ENCODE peak calls at places on chromosomes 6 and 20, in six cellular contexts. J is type B pancreatic cell, M is AG08396, D is amygdala, V is D341Med, R is endothelial cell of umbilical vein. P is an unnamed sample.
A peak's percentile ranks its signal among the peaks of the same experiment; 100 is the strongest.

GRCh38 chr6:22906091-22906549 is 336.8 kb downstream of the HDGFL1 start:
- DNase-seq in D (no peak), J (no peak), M (peak; percentile 42), V (peak; percentile 35), R (peak; percentile 56), P (peak; percentile 56)

GRCh38 chr20:31767805-31768204 is 28.7 kb downstream of the TPX2 start:
- DNase-seq in V (no peak), J (no peak), M (no peak), R (no peak), D (no peak), P (no peak)

GRCh38 chr6:161414180-161414579 is 140.3 kb upstream of the AGPAT4 start:
- DNase-seq in D (no peak), R (no peak), M (no peak), J (no peak), V (no peak), P (no peak)

GRCh38 chr20:19975901-19976300 is 41.3 kb upstream of the NAA20 start:
- DNase-seq in M (peak; percentile 29), D (peak; percentile 17), R (no peak), V (no peak), J (no peak), P (peak; percentile 24)

GRCh38 chr20:1210501-1210900 is 7.2 kb downstream of the C20orf202 start:
- DNase-seq in D (no peak), R (no peak), V (no peak), M (no peak), J (no peak), P (no peak)

GRCh38 chr6:14888575-14889000 is 357.3 kb upstream of the JARID2 start:
- DNase-seq in D (no peak), V (no peak), J (no peak), M (no peak), R (no peak), P (no peak)

GRCh38 chr6:4402477-4402976 is 267.2 kb upstream of the ECI2 start:
- DNase-seq in M (peak; percentile 74), D (no peak), R (peak; percentile 36), V (no peak), J (no peak), P (peak; percentile 87)

GRCh38 chr6:97394160-97394748 is 111.2 kb upstream of the MMS22L start:
- DNase-seq in V (peak; percentile 58), D (no peak), J (no peak), R (peak; percentile 75), M (peak; percentile 57), P (peak; percentile 64)

GRCh38 chr6:137265574-137265973 is 46.4 kb upstream of the IFNGR1 start:
- DNase-seq in V (peak; percentile 43), M (no peak), D (no peak), R (no peak), J (no peak), P (no peak)

GRCh38 chr6:91476000-91476399 is 889.1 kb upstream of the MAP3K7 start:
- DNase-seq in J (no peak), R (peak; percentile 74), V (no peak), D (no peak), M (peak; percentile 51), P (peak; percentile 5)

GRCh38 chr6:96304997-96305396 is 216.6 kb upstream of the UFL1 start:
- DNase-seq in R (no peak), J (no peak), V (no peak), M (no peak), D (no peak), P (no peak)

GRCh38 chr20:4795394-4795793 is 73.7 kb downstream of the PRND start:
- DNase-seq in J (no peak), R (peak; percentile 52), V (no peak), M (peak; percentile 78), D (no peak), P (peak; percentile 86)

GRCh38 chr20:25285856-25286798 is 38.2 kb downstream of the PYGB start:
- DNase-seq in M (no peak), J (no peak), R (no peak), V (no peak), D (no peak), P (no peak)

GRCh38 chr6:37210313-37210898 is 40.5 kb downstream of the PIM1 start:
- DNase-seq in M (peak; percentile 77), D (peak; percentile 63), V (peak; percentile 77), R (peak; percentile 82), J (peak; percentile 76), P (peak; percentile 84)

GRCh38 chr6:21357262-21357661 is 236.3 kb upstream of the SOX4 start:
- DNase-seq in V (no peak), D (no peak), J (no peak), R (no peak), M (no peak), P (no peak)

GRCh38 chr6:3838992-3839867 is 9.9 kb upstream of the FAM50B start:
- DNase-seq in M (peak; percentile 26), R (no peak), V (no peak), J (no peak), D (no peak), P (no peak)

GRCh38 chr6:34709386-34709785 is 12.8 kb upstream of the ILRUN start:
- DNase-seq in M (peak; percentile 24), V (no peak), D (peak; percentile 46), R (peak; percentile 73), J (no peak), P (peak; percentile 65)

GRCh38 chr20:54067606-54068174 is 2.7 kb downstream of the BCAS1 start:
- DNase-seq in D (no peak), M (peak; percentile 25), V (no peak), J (peak; percentile 78), R (no peak), P (peak; percentile 59)

GRCh38 chr6:83389606-83390005 is 41.2 kb downstream of the ME1 start:
- DNase-seq in V (no peak), D (no peak), R (no peak), J (no peak), M (no peak), P (no peak)

GRCh38 chr6:55734256-55734655 is 141.1 kb downstream of the BMP5 start:
- DNase-seq in V (no peak), D (no peak), J (no peak), M (no peak), R (no peak), P (no peak)

GRCh38 chr6:50720623-50721022 is 7.3 kb downstream of the TFAP2D start:
- DNase-seq in D (no peak), J (no peak), R (peak; percentile 5), M (no peak), V (no peak), P (peak; percentile 30)

GRCh38 chr6:160790028-160790792 is 88.2 kb downstream of the PLG start:
- DNase-seq in D (no peak), J (no peak), R (no peak), M (no peak), V (no peak), P (no peak)

GRCh38 chr20:15378151-15378550 is 1040.7 kb upstream of the FLRT3 start:
- DNase-seq in V (no peak), M (no peak), J (no peak), R (no peak), D (no peak), P (no peak)

GRCh38 chr6:116008470-116009229 is 52.0 kb downstream of the FRK start:
- DNase-seq in M (peak; percentile 12), V (no peak), J (no peak), D (no peak), R (peak; percentile 89), P (peak; percentile 54)

GRCh38 chr6:129340983-129341382 is 369.0 kb downstream of the ARHGAP18 start:
- DNase-seq in R (peak; percentile 90), M (peak; percentile 57), D (no peak), J (no peak), V (no peak), P (peak; percentile 70)

GRCh38 chr20:57703013-57703412 is 6.8 kb downstream of the PMEPA1 start:
- DNase-seq in J (no peak), D (no peak), R (no peak), V (no peak), M (no peak), P (no peak)

P was measured in AG20443.